ENCODE peak calls at places on chromosomes 13 and 19, in four cellular contexts. W is SK-N-DZ, X is transverse colon, Q is HT-29. E is an unnamed sample.

GRCh38 chr19:48737360-48737998 is 2.9 kb downstream of the RASIP1 start:
- DNase-seq in W (no peak), X (no peak), Q (peak), E (no peak)

GRCh38 chr13:97892717-97893116 is 60.8 kb upstream of the IPO5 start:
- DNase-seq in W (no peak), X (no peak), Q (no peak), E (no peak)

GRCh38 chr19:42469311-42470239 is 26.8 kb upstream of the CXCL17 start:
- DNase-seq in W (no peak), X (no peak), Q (no peak), E (no peak)

GRCh38 chr13:40061466-40062450 is 406.3 kb downstream of the COG6 start:
- DNase-seq in W (no peak), X (no peak), Q (no peak), E (no peak)

GRCh38 chr19:54684537-54684936 is 21.8 kb downstream of the LILRB4 start:
- DNase-seq in W (no peak), X (no peak), Q (peak), E (no peak)

GRCh38 chr13:20161275-20161950 is 561 bp upstream of the GJA3 start:
- DNase-seq in W (no peak), X (peak), Q (no peak), E (peak)

GRCh38 chr19:7013678-7014077 is 7.6 kb downstream of the MBD3L2B start:
- DNase-seq in W (no peak), X (no peak), Q (no peak), E (no peak)

GRCh38 chr13:42561752-42562467 is 12.0 kb upstream of the TNFSF11 start:
- DNase-seq in W (no peak), X (no peak), Q (no peak), E (no peak)

GRCh38 chr13:93727301-93728141 is 500.9 kb downstream of the GPC6 start:
- DNase-seq in W (peak), X (no peak), Q (no peak), E (no peak)

GRCh38 chr13:98251708-98252107 is 74.6 kb upstream of the RNF113B start:
- DNase-seq in W (no peak), X (no peak), Q (no peak), E (no peak)

GRCh38 chr13:37453246-37453645 is 145.3 kb downstream of the POSTN start:
- DNase-seq in W (no peak), X (no peak), Q (no peak), E (no peak)

GRCh38 chr19:644789-645188 is 5.1 kb downstream of the FGF22 start:
- DNase-seq in W (no peak), X (no peak), Q (no peak), E (no peak)

GRCh38 chr19:38693380-38694223 is 46.2 kb downstream of the ACTN4 start:
- DNase-seq in W (no peak), X (peak), Q (peak), E (no peak)

GRCh38 chr19:51799311-51799997 is 4.5 kb downstream of the FPR3 start:
- DNase-seq in W (no peak), X (peak), Q (peak), E (peak)

GRCh38 chr13:24271611-24272451 is 37.5 kb upstream of the C1QTNF9 start:
- DNase-seq in W (peak), X (peak), Q (no peak), E (peak)

GRCh38 chr13:78194904-78195639 is 276.4 kb upstream of the EDNRB start:
- DNase-seq in W (no peak), X (no peak), Q (no peak), E (no peak)